ENCODE peak calls at places on chromosomes 16 and 17, in five cellular contexts. S is thoracic aorta; X is effector memory CD4-positive, alpha-beta T cell; F is cardiac muscle cell; H is upper lobe of left lung. E is an unnamed sample.

GRCh38 chr17:19248149-19248922 is 11.2 kb downstream of the EPN2 start:
- DNase-seq in S (no peak), X (no peak), F (no peak), H (no peak), E (no peak)

GRCh38 chr16:82658796-82659195 is 32.0 kb downstream of the CDH13 start:
- DNase-seq in S (no peak), X (no peak), F (no peak), H (no peak), E (no peak)

GRCh38 chr17:45692661-45693060 is 91.5 kb upstream of the CRHR1 start:
- DNase-seq in S (no peak), X (no peak), F (no peak), H (no peak), E (no peak)

GRCh38 chr16:66696669-66697630 is at the start of gene CMTM4:
- DNase-seq in S (peak; percentile 24), X (peak; percentile 66), F (peak; percentile 94), H (peak; percentile 93), E (peak; percentile 62)

GRCh38 chr16:19242987-19243386 is 42.5 kb upstream of the CLEC19A start:
- DNase-seq in S (no peak), X (no peak), F (no peak), H (no peak), E (no peak)

GRCh38 chr17:1516403-1517161 is at the start of gene INPP5K:
- DNase-seq in S (peak; percentile 86), X (peak; percentile 96), F (peak; percentile 99), H (peak; percentile 99), E (peak; percentile 98)

GRCh38 chr16:88810868-88811599 is 694 bp downstream of the APRT start:
- DNase-seq in S (peak; percentile 25), X (peak; percentile 37), F (peak; percentile 83), H (peak; percentile 73), E (peak; percentile 52)

GRCh38 chr16:49834496-49835009 is 21.4 kb downstream of the ZNF423 start:
- DNase-seq in S (no peak), X (no peak), F (peak; percentile 37), H (peak; percentile 40), E (no peak)

GRCh38 chr16:17368951-17369350 is 101.8 kb downstream of the XYLT1 start:
- DNase-seq in S (no peak), X (no peak), F (no peak), H (no peak), E (peak; percentile 24)

GRCh38 chr16:149024-149675 is 3.3 kb upstream of the HBZ start:
- DNase-seq in S (no peak), X (no peak), F (no peak), H (no peak), E (no peak)

GRCh38 chr16:67241008-67241900 is 6.0 kb downstream of the FHOD1 start:
- DNase-seq in S (no peak), X (no peak), F (no peak), H (peak; percentile 90), E (no peak)

GRCh38 chr16:1792836-1793577 is 498 bp downstream of the IGFALS start:
- DNase-seq in S (no peak), X (no peak), F (no peak), H (no peak), E (peak; percentile 7)

GRCh38 chr17:59963738-59964454 is 644 bp downstream of the RNFT1 start:
- DNase-seq in S (no peak), X (peak; percentile 6), F (peak; percentile 58), H (peak; percentile 51), E (no peak)

GRCh38 chr17:82300707-82301270 is 16.6 kb downstream of the CD7 start:
- DNase-seq in S (no peak), X (peak; percentile 36), F (peak; percentile 69), H (peak; percentile 82), E (peak; percentile 67)

GRCh38 chr17:41972571-41973411 is 6.2 kb downstream of the CNP start:
- DNase-seq in S (no peak), X (no peak), F (no peak), H (no peak), E (no peak)

GRCh38 chr16:78292726-78293380 is 193.4 kb downstream of the WWOX start:
- DNase-seq in S (no peak), X (no peak), F (no peak), H (peak; percentile 33), E (no peak)

GRCh38 chr16:46673320-46674013 is 15.5 kb downstream of the VPS35 start:
- DNase-seq in S (no peak), X (peak; percentile 12), F (peak; percentile 83), H (peak; percentile 54), E (peak; percentile 21)

GRCh38 chr16:80527297-80527696 is 13.5 kb upstream of the DYNLRB2 start:
- DNase-seq in S (no peak), X (no peak), F (peak; percentile 9), H (peak; percentile 28), E (no peak)

GRCh38 chr17:170130-170654 is 11.3 kb downstream of the DOC2B start:
- DNase-seq in S (no peak), X (no peak), F (no peak), H (no peak), E (no peak)

GRCh38 chr17:79702071-79702470 is 28.7 kb upstream of the ENPP7 start:
- DNase-seq in S (no peak), X (no peak), F (no peak), H (no peak), E (no peak)

GRCh38 chr16:12553191-12553590 is 250.5 kb downstream of the CPPED1 start:
- DNase-seq in S (no peak), X (no peak), F (no peak), H (no peak), E (no peak)

GRCh38 chr16:87492721-87493554 is at the start of gene ZCCHC14:
- DNase-seq in S (peak; percentile 96), X (peak; percentile 96), F (peak; percentile 99), H (peak; percentile 99), E (peak; percentile 98)

GRCh38 chr16:87495578-87495977 is 2.8 kb upstream of the ZCCHC14 start:
- DNase-seq in S (no peak), X (no peak), F (no peak), H (no peak), E (no peak)

GRCh38 chr16:87499189-87499486 is 6.3 kb upstream of the ZCCHC14 start:
- DNase-seq in S (no peak), X (no peak), F (no peak), H (no peak), E (no peak)

GRCh38 chr16:87498324-87499188 is 5.7 kb upstream of the ZCCHC14 start:
- DNase-seq in S (no peak), X (no peak), F (no peak), H (no peak), E (no peak)

DNA sequence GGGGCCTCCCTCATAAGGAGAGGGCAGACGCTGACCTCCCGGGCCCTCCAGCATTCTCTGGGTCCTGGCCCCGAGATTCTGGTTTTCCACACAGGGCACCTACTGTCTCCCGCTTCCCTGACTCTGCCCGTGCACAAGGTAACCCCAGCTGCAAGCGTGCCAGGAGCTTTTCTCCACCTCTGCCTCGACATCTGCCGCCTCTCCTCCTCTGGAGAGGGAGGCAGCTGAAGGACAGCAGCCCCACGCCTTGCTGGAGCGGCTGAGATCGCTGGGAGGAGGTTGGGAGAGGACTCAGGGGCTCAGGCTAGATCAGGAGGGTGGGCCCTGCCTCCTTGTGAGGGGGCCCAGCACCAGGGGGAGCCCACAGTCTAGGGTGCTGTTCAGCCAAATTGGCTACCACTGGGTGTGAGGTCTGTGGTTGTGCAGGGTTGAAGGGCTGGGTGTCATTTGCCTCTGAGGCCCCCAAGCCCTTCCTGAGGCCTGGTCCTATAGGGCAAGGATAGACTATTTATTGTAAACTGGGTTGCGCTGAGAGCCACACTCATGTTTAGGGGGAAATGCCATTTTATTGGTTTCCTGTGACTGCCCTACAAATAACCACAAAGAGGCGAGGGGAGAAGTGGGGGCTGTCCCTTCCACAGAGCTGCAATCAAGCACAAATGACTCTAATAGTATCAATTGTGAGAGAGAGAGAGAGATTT is 3.4 kb upstream of the ZCCHC14 start:
- DNase-seq in S (no peak), X (peak; percentile 43), F (no peak), H (no peak), E (no peak)
- H3K9me3 ChIP-seq in S (no peaks in the 10 kb centered on the region), X (no peaks in the 10 kb centered on the region), F (no peaks in the 10 kb centered on the region), H (no peaks in the 10 kb centered on the region), E (no peaks in the 10 kb centered on the region)

DNA sequence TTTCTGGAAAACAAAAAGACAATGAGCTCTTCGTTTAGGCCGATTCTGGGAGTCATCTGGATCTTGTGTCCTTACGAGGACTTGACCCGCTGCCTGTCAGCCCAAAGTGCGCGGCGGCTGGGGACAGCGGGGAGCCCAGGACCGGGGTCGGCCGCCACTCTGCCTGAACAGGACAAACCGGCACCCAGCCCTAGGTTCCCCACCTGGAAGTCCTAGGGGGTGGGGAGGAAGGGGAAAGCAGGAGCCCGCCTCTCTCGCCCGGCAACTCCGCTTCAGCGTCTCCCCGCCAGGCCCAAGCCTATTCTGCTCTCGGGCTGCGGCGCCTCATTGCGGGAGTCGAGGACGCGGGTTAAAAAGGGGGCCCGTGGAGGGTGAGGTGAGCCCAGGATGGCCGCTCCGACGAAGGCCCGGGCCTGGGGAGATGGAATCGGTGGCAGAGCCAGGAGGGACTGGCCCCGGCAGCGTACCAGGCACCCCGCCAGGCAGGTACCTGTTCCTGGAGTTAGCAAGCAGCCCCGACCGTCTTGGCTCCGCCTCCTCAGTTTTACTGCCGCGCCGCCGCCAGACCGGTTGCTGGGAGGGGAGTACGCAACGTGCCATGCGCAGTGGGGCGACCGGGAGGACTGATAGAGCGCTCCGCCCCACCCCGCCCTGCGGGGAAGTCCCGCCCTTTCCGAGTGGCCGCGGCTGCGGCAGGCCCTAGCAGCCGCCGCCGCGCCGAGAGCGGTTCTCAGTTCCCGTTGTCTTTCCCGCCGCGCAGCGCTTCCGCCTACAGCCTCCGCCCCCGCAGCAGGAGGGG is at the start of gene STRADA:
- DNase-seq in S (peak; percentile 94), X (peak; percentile 97), F (peak; percentile 99), H (peak; percentile 100), E (peak; percentile 99)
- H3K9me3 ChIP-seq in S (no peaks in the 10 kb centered on the region), X (no peaks in the 10 kb centered on the region), F (no peaks in the 10 kb centered on the region), H (no peaks in the 10 kb centered on the region), E (no peaks in the 10 kb centered on the region)

GRCh38 chr17:13176436-13176835 is 158.6 kb upstream of the ELAC2 start:
- DNase-seq in S (no peak), X (no peak), F (no peak), H (no peak), E (no peak)

DNA sequence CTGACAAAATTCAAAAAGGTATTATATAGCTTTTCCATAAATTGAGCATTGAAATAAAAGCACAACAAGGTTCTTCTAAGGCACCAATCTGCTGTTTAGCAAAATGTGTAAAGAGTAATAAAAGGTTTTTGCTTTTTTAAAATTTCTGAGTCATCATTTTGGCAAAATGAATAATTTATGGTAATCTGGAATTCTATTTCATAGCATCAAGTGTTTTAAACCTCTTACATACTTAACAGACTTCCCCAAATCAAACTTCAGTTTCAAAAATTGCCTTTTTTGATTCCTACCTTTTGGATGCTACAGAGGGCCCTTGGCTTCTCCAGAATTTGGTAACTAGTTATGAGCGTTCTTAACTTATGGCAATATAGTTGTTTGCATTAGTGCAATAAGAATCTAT is 154.0 kb upstream of the ELAC2 start:
- DNase-seq in S (no peak), X (no peak), F (no peak), H (no peak), E (no peak)
- H3K9me3 ChIP-seq in S (peaks cover 4% of the 10 kb centered on the region), X (peaks cover 3% of the 10 kb centered on the region), F (no peaks in the 10 kb centered on the region), H (peaks cover 26% of the 10 kb centered on the region), E (peaks cover 3% of the 10 kb centered on the region)

GRCh38 chr17:9646556-9646905 is 1.2 kb downstream of the USP43 start:
- DNase-seq in S (no peak), X (no peak), F (no peak), H (no peak), E (no peak)

GRCh38 chr17:9644910-9645751 is at the start of gene USP43:
- DNase-seq in S (no peak), X (no peak), F (peak; percentile 59), H (peak; percentile 71), E (no peak)

GRCh38 chr17:9648521-9649110 is 3.3 kb downstream of the USP43 start:
- DNase-seq in S (no peak), X (no peak), F (no peak), H (no peak), E (no peak)

GRCh38 chr17:9645858-9646555 is 690 bp downstream of the USP43 start:
- DNase-seq in S (no peak), X (no peak), F (peak; percentile 71), H (peak; percentile 80), E (no peak)

GRCh38 chr17:9647014-9647413 is 1.7 kb downstream of the USP43 start:
- DNase-seq in S (no peak), X (no peak), F (no peak), H (peak; percentile 23), E (no peak)
- H3K9me3 ChIP-seq in S (no peaks in the 10 kb centered on the region), X (no peaks in the 10 kb centered on the region), F (no peaks in the 10 kb centered on the region), H (no peaks in the 10 kb centered on the region), E (no peaks in the 10 kb centered on the region)

E was measured in T-helper 17 cell.